ENCODE peak calls at places on chromosomes 1 and 21, in eight cellular contexts. A is lower leg skin, V is GM23338, P is PC-9, Z is HFF-Myc, L is AG04449, M is body of pancreas, S is spleen. K is an unnamed sample.

GRCh38 chr1:156895408-156895874 is 1.9 kb downstream of the PEAR1 start:
- DNase-seq in M (no peak), S (no peak), A (no peak), Z (no peak), L (no peak), P (peak; percentile 29), V (no peak), K (peak; percentile 58)

GRCh38 chr1:23558140-23558871 is 995 bp downstream of the ID3 start:
- DNase-seq in Z (no peak), A (no peak), M (peak; percentile 95), L (no peak), V (peak; percentile 66), P (peak; percentile 63), S (peak; percentile 89), K (peak; percentile 63)

GRCh38 chr1:158037876-158038359 is 44.5 kb downstream of the KIRREL1 start:
- DNase-seq in L (no peak), P (peak; percentile 52), A (no peak), M (peak; percentile 25), V (no peak), S (no peak), Z (peak; percentile 56), K (peak; percentile 74)

GRCh38 chr1:224189561-224189960 is 6.5 kb downstream of the DEGS1 start:
- DNase-seq in M (no peak), P (no peak), S (no peak), L (no peak), V (no peak), A (no peak), Z (no peak), K (no peak)

GRCh38 chr1:99621340-99621901 is 24.5 kb upstream of the PALMD start:
- DNase-seq in M (no peak), Z (no peak), P (no peak), L (no peak), V (no peak), S (no peak), A (no peak), K (no peak)

GRCh38 chr1:192830596-192831241 is 21.9 kb downstream of the RGS2 start:
- DNase-seq in S (no peak), Z (no peak), L (no peak), P (no peak), M (no peak), V (peak; percentile 28), A (no peak), K (no peak)

GRCh38 chr1:26164036-26164927 is 4.5 kb downstream of the C1orf232 start:
- DNase-seq in V (peak; percentile 86), S (peak; percentile 83), Z (no peak), P (peak; percentile 38), M (peak; percentile 62), L (no peak), A (no peak), K (no peak)

GRCh38 chr1:7120863-7121621 is 335.8 kb downstream of the CAMTA1 start:
- DNase-seq in V (peak; percentile 43), S (no peak), L (no peak), P (no peak), M (peak; percentile 20), A (no peak), Z (no peak), K (no peak)

GRCh38 chr1:171742577-171742922 is 685 bp upstream of the VAMP4 start:
- DNase-seq in V (peak; percentile 74), M (peak; percentile 43), S (peak; percentile 81), A (peak; percentile 59), P (no peak), L (no peak), Z (no peak), K (peak; percentile 51)

GRCh38 chr21:31132574-31133242 is 94.4 kb upstream of the KRTAP19-8 start:
- DNase-seq in V (no peak), A (peak; percentile 20), Z (no peak), S (no peak), L (no peak), M (no peak), P (no peak), K (no peak)

GRCh38 chr1:145702052-145702451 is 5.1 kb downstream of the PDZK1 start:
- DNase-seq in Z (no peak), P (no peak), V (no peak), M (no peak), A (no peak), S (no peak), L (no peak), K (no peak)

GRCh38 chr1:119673171-119673940 is 25.3 kb upstream of the ZNF697 start:
- DNase-seq in A (no peak), M (no peak), L (no peak), S (no peak), V (no peak), P (peak; percentile 32), Z (no peak), K (peak; percentile 10)

GRCh38 chr21:46092026-46092764 is 5.7 kb upstream of the COL6A2 start:
- DNase-seq in M (no peak), A (peak; percentile 77), L (peak; percentile 95), P (no peak), V (no peak), Z (peak; percentile 89), S (no peak), K (peak; percentile 97)

GRCh38 chr1:83942914-83943313 is 56.0 kb downstream of the TTLL7 start:
- DNase-seq in A (no peak), V (peak; percentile 42), P (no peak), L (no peak), Z (no peak), M (no peak), S (no peak), K (peak; percentile 83)

GRCh38 chr1:172874950-172875349 is 175.8 kb downstream of the TNFSF18 start:
- DNase-seq in P (no peak), M (no peak), V (no peak), A (no peak), Z (no peak), L (no peak), S (no peak), K (no peak)

GRCh38 chr1:186033744-186034345 is 299.7 kb downstream of the HMCN1 start:
- DNase-seq in S (no peak), Z (no peak), A (no peak), M (no peak), L (no peak), P (no peak), V (no peak), K (peak; percentile 40)

GRCh38 chr1:153238536-153238935 is 21.0 kb upstream of the LORICRIN start:
- DNase-seq in M (no peak), A (no peak), Z (no peak), S (no peak), L (no peak), P (no peak), V (peak; percentile 51), K (no peak)

GRCh38 chr1:162276493-162276892 is 100.2 kb downstream of the SPATA46 start:
- DNase-seq in S (no peak), V (peak; percentile 51), Z (peak; percentile 20), M (no peak), A (no peak), P (no peak), L (no peak), K (peak; percentile 49)

GRCh38 chr1:79845951-79846350 is 839.4 kb upstream of the ADGRL4 start:
- DNase-seq in L (peak; percentile 10), Z (no peak), A (no peak), S (no peak), V (no peak), M (no peak), P (no peak), K (peak; percentile 47)

GRCh38 chr1:44366576-44366975 is 11.5 kb upstream of the ERI3 start:
- DNase-seq in M (no peak), S (no peak), V (no peak), A (no peak), P (no peak), Z (no peak), L (no peak), K (no peak)

GRCh38 chr1:171872430-171872829 is 31.1 kb downstream of the DNM3 start:
- DNase-seq in V (no peak), P (no peak), A (no peak), S (no peak), Z (no peak), L (no peak), M (no peak), K (no peak)

GRCh38 chr1:108565081-108565480 is 5.2 kb downstream of the EEIG2 start:
- DNase-seq in V (no peak), Z (no peak), A (no peak), P (no peak), L (no peak), M (no peak), S (no peak), K (no peak)

GRCh38 chr1:190563230-190563629 is 85.6 kb upstream of the BRINP3 start:
- DNase-seq in P (no peak), A (no peak), S (no peak), V (no peak), L (no peak), Z (no peak), M (no peak), K (no peak)

GRCh38 chr1:81439046-81439823 is 361.5 kb upstream of the ADGRL2 start:
- DNase-seq in S (peak; percentile 56), Z (no peak), L (no peak), A (no peak), P (no peak), M (no peak), V (no peak), K (no peak)

DNA sequence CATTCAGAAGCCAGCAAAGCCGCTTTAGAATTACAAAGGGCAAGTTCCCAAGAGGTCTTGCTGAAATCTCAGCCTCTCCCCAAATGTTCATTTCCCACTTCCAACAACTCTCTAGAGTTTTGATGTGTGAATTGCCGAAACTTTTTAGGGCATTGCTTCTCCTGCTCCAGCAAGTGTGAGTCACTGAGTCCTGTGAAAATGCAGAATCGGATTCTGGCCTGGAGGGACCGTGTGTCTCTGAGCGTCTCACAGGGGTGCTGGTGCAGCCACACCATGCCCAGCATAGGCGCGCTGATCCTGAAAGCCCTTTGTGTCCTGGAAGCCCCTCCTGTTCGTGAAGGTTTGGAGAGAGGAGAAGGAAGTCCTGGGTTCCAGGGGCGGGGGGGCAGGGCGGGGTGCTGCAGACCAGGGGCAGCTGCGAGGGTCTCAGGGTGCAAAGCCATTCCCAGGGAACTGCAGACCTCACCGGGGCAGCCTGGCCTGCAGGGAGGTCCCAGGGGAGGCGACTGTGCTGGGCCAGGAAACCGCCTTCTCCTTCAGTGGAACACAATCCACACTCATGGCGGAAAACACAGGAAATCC is 43.7 kb upstream of the ADARB1 start:
- DNase-seq in L (no peak), A (no peak), Z (no peak), P (no peak), S (no peak), M (no peak), V (no peak), K (peak; percentile 45)
- H3K4me3 ChIP-seq in L (no peak overlapping the region), A (no peak overlapping the region), Z (no peak overlapping the region), P (no peak overlapping the region), S (no peak overlapping the region), M (no peak overlapping the region), V (peak overlapping the region; percentile 4), K (no peak overlapping the region)

GRCh38 chr1:183239220-183239742 is 53.2 kb downstream of the LAMC2 start:
- DNase-seq in L (no peak), A (no peak), V (no peak), Z (no peak), M (no peak), P (no peak), S (no peak), K (no peak)
- TF ChIP-seq CTCF in L (no peak), A (no peak), V (no peak), Z (no peak), M (no peak), P (no peak), S (no peak), K (peak; percentile 14)

GRCh38 chr1:209383422-209383821 is 200.1 kb upstream of the CAMK1G start:
- DNase-seq in Z (no peak), V (no peak), M (no peak), S (no peak), A (no peak), P (peak; percentile 28), L (no peak), K (no peak)
- H3K4me3 ChIP-seq in Z (no peak overlapping the region), V (no peak overlapping the region), M (no peak overlapping the region), S (no peak overlapping the region), A (no peak overlapping the region), P (no peak overlapping the region), L (no peak overlapping the region), K (no peak overlapping the region)

GRCh38 chr21:41393876-41394465 is 32.1 kb upstream of the MX1 start:
- DNase-seq in V (no peak), L (no peak), Z (no peak), P (no peak), S (no peak), A (no peak), M (no peak), K (no peak)
- TF ChIP-seq CTCF in V (no peak), L (no peak), Z (no peak), P (no peak), S (no peak), A (no peak), M (no peak), K (no peak)

K was measured in fibroblast of the aortic adventitia.